ENCODE peak calls at places on chromosomes 7 and 10, in four cellular contexts. A, M, U and G are unnamed samples.

GRCh38 chr10:112789248-112789647 is 160.8 kb upstream of the TCF7L2 start:
- DNase-seq in A (no peak), M (no peak), U (no peak), G (no peak)

GRCh38 chr7:503575-504111 is 16.0 kb downstream of the PDGFA start:
- DNase-seq in A (no peak), M (no peak), U (no peak), G (peak)

GRCh38 chr10:123402656-123403055 is 248.5 kb downstream of the BUB3 start:
- DNase-seq in A (no peak), M (no peak), U (peak), G (no peak)

GRCh38 chr10:30630571-30630970 is 1.0 kb upstream of the LYZL2 start:
- DNase-seq in A (no peak), M (no peak), U (no peak), G (no peak)

GRCh38 chr7:83732305-83732704 is 83.4 kb upstream of the SEMA3E start:
- DNase-seq in A (no peak), M (no peak), U (no peak), G (no peak)

GRCh38 chr7:144019457-144019856 is 19.3 kb downstream of the OR6B1 start:
- DNase-seq in A (peak), M (no peak), U (no peak), G (no peak)

GRCh38 chr7:73707045-73707631 is 12.3 kb downstream of the STX1A start:
- DNase-seq in A (no peak), M (peak), U (peak), G (no peak)

GRCh38 chr10:5735119-5735518 is 50.5 kb downstream of the TASOR2 start:
- DNase-seq in A (no peak), M (no peak), U (no peak), G (no peak)

GRCh38 chr10:61271127-61271780 is 181.9 kb downstream of the TMEM26 start:
- DNase-seq in A (peak), M (no peak), U (no peak), G (no peak)

GRCh38 chr7:35249537-35249907 is 4.4 kb downstream of the TBX20 start:
- DNase-seq in A (peak), M (no peak), U (no peak), G (no peak)

GRCh38 chr10:70902659-70903261 is 14.4 kb upstream of the PCBD1 start:
- DNase-seq in A (peak), M (no peak), U (no peak), G (no peak)

GRCh38 chr7:38694326-38694725 is 63.2 kb upstream of the AMPH start:
- DNase-seq in A (no peak), M (no peak), U (no peak), G (no peak)

GRCh38 chr7:36788814-36789470 is 64.6 kb upstream of the AOAH start:
- DNase-seq in A (peak), M (no peak), U (no peak), G (no peak)

GRCh38 chr10:133219782-133220181 is 10.2 kb upstream of the UTF1 start:
- DNase-seq in A (peak), M (no peak), U (no peak), G (no peak)

GRCh38 chr10:132766291-132766690 is 19.7 kb downstream of the NKX6-2 start:
- DNase-seq in A (no peak), M (no peak), U (no peak), G (no peak)

GRCh38 chr10:120505056-120505455 is 48.0 kb downstream of the PLPP4 start:
- DNase-seq in A (peak), M (no peak), U (no peak), G (no peak)

GRCh38 chr10:7475046-7475860 is 64.4 kb upstream of the SFMBT2 start:
- DNase-seq in A (peak), M (no peak), U (no peak), G (peak)

GRCh38 chr10:87961314-87961713 is 97.9 kb downstream of the PTEN start:
- DNase-seq in A (no peak), M (no peak), U (no peak), G (no peak)

GRCh38 chr7:138875794-138876193 is 77.8 kb upstream of the ATP6V0A4 start:
- DNase-seq in A (no peak), M (peak), U (peak), G (no peak)

GRCh38 chr10:16441106-16441850 is 4.5 kb downstream of the PTER start:
- DNase-seq in A (no peak), M (no peak), U (no peak), G (no peak)

GRCh38 chr7:139777948-139778841 is at the start of gene HIPK2:
- DNase-seq in A (peak), M (peak), U (peak), G (peak)

GRCh38 chr10:59362991-59363390 is 642 bp upstream of the FAM13C start:
- DNase-seq in A (peak), M (no peak), U (peak), G (peak)

GRCh38 chr7:84025332-84025927 is 169.2 kb downstream of the SEMA3A start:
- DNase-seq in A (peak), M (no peak), U (no peak), G (peak)

GRCh38 chr7:931871-932650 is 22.4 kb downstream of the ADAP1 start:
- DNase-seq in A (no peak), M (no peak), U (no peak), G (peak)